ENCODE peak calls at places on chromosomes 5 and 9, in ten cellular contexts. E is GM23338, U is cardiac muscle cell, Z is A673, O is bronchial epithelial cell, I is thyroid gland, C is spleen, L is right atrium auricular region, P is heart right ventricle, R is right lobe of liver. M is an unnamed sample.

GRCh38 chr5:109876941-109877669 is 187.4 kb downstream of the MAN2A1 start:
- DNase-seq in E (no peak), U (no peak), Z (no peak), O (peak; percentile 71), I (peak; percentile 4), C (no peak), L (no peak), P (no peak), R (no peak), M (peak; percentile 11)

GRCh38 chr5:180799194-180799593 is 3.4 kb downstream of the MGAT1 start:
- DNase-seq in E (peak; percentile 81), U (peak; percentile 31), Z (no peak), O (no peak), I (peak; percentile 71), C (no peak), L (peak; percentile 56), P (no peak), R (no peak), M (no peak)

GRCh38 chr9:68500457-68501158 is 40.1 kb downstream of the TMEM252 start:
- DNase-seq in E (peak; percentile 3), U (no peak), Z (no peak), O (peak; percentile 54), I (no peak), C (no peak), L (no peak), P (no peak), R (no peak), M (peak; percentile 5)

GRCh38 chr9:32978051-32978450 is 23.4 kb downstream of the APTX start:
- DNase-seq in E (no peak), U (no peak), Z (no peak), O (no peak), I (no peak), C (no peak), L (no peak), P (no peak), R (no peak), M (no peak)

GRCh38 chr9:125472926-125473701 is 211.5 kb downstream of the GAPVD1 start:
- DNase-seq in E (peak; percentile 56), U (peak; percentile 91), Z (no peak), O (peak; percentile 18), I (peak; percentile 62), C (no peak), L (no peak), P (peak; percentile 35), R (no peak), M (peak; percentile 78)

GRCh38 chr5:37837101-37838032 is 2.5 kb downstream of the GDNF start:
- DNase-seq in E (peak; percentile 65), U (peak; percentile 79), Z (peak; percentile 93), O (peak; percentile 51), I (peak; percentile 64), C (peak; percentile 84), L (peak; percentile 85), P (peak; percentile 79), R (peak; percentile 85), M (peak; percentile 70)

GRCh38 chr9:134442486-134443168 is 116.4 kb downstream of the RXRA start:
- DNase-seq in E (no peak), U (peak; percentile 66), Z (no peak), O (no peak), I (no peak), C (no peak), L (no peak), P (peak; percentile 30), R (peak; percentile 73), M (no peak)

GRCh38 chr9:95366731-95367325 is 49.3 kb upstream of the FANCC start:
- DNase-seq in E (peak; percentile 52), U (peak; percentile 20), Z (no peak), O (no peak), I (no peak), C (no peak), L (no peak), P (no peak), R (no peak), M (no peak)

DNA sequence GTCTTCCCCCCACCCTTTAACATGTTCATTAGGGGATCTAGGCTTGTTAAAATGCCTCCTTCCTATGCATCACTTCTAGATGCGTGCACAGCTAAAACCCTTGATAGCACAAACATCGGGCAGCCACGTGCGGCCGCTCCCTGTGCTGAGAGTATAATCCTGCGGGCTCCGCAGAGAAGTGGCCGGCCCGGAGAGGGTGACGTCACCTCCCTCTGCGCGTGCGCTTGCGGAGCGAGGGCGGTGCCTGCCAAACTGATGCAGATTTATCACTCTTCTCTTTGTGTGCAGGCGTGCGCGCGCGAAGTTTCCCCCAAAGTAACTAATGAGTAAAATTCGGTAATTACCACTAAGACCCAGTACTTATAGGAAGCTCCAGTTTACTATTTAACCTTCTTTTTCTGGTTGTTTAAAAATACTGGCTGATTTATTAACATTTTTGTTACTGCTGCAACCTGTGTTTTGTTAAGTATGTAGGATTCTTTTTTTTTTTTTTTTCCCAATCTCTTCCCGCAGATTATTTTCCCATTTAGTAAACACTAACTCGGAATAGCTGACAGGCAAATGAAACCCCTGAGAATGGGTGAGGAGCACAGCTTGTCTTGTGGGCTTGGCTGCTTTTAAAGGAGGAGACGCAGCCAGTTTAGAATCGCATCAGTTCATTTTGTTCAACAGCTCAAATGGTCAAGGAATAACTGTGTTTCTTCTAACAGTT is 121.6 kb downstream of the TRIO start:
- DNase-seq in E (peak; percentile 96), U (peak; percentile 93), Z (peak; percentile 97), O (peak; percentile 90), I (peak; percentile 90), C (peak; percentile 96), L (peak; percentile 95), P (peak; percentile 92), R (peak; percentile 91), M (peak; percentile 96)
- TF ChIP-seq CTCF in E (no peak), U (no peak), Z (no peak), O (no peak), I (no peak), C (no peak), L (no peak), P (no peak), R (no peak), M (no peak)

GRCh38 chr9:37410969-37411785 is 11.3 kb upstream of the GRHPR start:
- DNase-seq in E (peak; percentile 70), U (no peak), Z (peak; percentile 51), O (no peak), I (no peak), C (peak; percentile 68), L (no peak), P (no peak), R (no peak), M (no peak)

GRCh38 chr9:37408933-37409710 is 13.4 kb upstream of the GRHPR start:
- DNase-seq in E (no peak), U (no peak), Z (no peak), O (no peak), I (no peak), C (peak; percentile 95), L (no peak), P (no peak), R (no peak), M (no peak)

GRCh38 chr9:37413311-37413710 is 9.2 kb upstream of the GRHPR start:
- DNase-seq in E (no peak), U (no peak), Z (no peak), O (no peak), I (no peak), C (peak; percentile 57), L (no peak), P (no peak), R (no peak), M (no peak)

GRCh38 chr9:37412431-37413151 is 9.9 kb upstream of the GRHPR start:
- DNase-seq in E (no peak), U (no peak), Z (no peak), O (no peak), I (no peak), C (no peak), L (no peak), P (no peak), R (no peak), M (no peak)

DNA sequence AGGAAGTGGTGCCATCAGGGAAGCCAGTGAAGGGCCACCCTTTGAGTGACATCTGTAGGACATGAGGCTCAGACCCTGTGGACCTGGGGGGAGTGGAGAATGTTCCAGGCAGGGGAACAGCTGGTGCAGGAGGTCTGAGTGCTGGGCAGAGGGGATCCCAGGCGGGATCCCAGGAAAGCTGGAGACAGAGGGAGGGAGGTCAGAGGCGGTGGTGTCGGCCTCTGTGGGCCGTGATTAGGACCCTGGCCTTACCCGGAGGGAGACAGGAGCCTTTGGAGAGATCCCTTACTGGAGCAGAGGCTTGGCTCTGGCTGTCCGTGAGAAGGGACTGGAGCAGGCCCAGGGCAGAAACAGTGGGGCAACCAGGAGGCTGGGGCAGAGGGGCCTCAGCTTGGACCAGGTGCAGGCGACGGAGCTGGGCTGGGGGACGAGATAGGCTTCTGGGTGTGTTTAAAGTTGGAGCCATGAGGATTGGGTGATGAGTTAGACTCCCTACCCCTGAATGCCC is 12.1 kb upstream of the GRHPR start:
- DNase-seq in E (no peak), U (no peak), Z (no peak), O (no peak), I (no peak), C (peak; percentile 69), L (no peak), P (no peak), R (no peak), M (no peak)
- H3K27me3 ChIP-seq in E (no peaks in the 10 kb centered on the region), U (no peaks in the 10 kb centered on the region), Z (no peaks in the 10 kb centered on the region), O (no peaks in the 10 kb centered on the region), I (no peaks in the 10 kb centered on the region), C (no peaks in the 10 kb centered on the region), L (no peaks in the 10 kb centered on the region), P (no peaks in the 10 kb centered on the region), R (no peaks in the 10 kb centered on the region), M (no peaks in the 10 kb centered on the region)

GRCh38 chr9:93953492-93954435 is 1.4 kb downstream of the BARX1 start:
- DNase-seq in E (peak; percentile 50), U (no peak), Z (no peak), O (no peak), I (no peak), C (no peak), L (no peak), P (no peak), R (no peak), M (no peak)

GRCh38 chr9:93952784-93953491 is 2.2 kb downstream of the BARX1 start:
- DNase-seq in E (peak; percentile 55), U (peak; percentile 58), Z (no peak), O (no peak), I (peak; percentile 58), C (no peak), L (no peak), P (no peak), R (no peak), M (no peak)

GRCh38 chr9:93951655-93952118 is 3.5 kb downstream of the BARX1 start:
- DNase-seq in E (peak; percentile 31), U (no peak), Z (no peak), O (no peak), I (no peak), C (no peak), L (no peak), P (no peak), R (no peak), M (no peak)

GRCh38 chr9:93950619-93951601 is 4.2 kb downstream of the BARX1 start:
- DNase-seq in E (peak; percentile 79), U (no peak), Z (no peak), O (no peak), I (peak; percentile 61), C (no peak), L (no peak), P (no peak), R (no peak), M (no peak)

GRCh38 chr9:93952119-93952783 is 2.9 kb downstream of the BARX1 start:
- DNase-seq in E (peak; percentile 61), U (no peak), Z (no peak), O (no peak), I (no peak), C (no peak), L (no peak), P (no peak), R (no peak), M (no peak)
- H3K4me3 ChIP-seq in E (peak overlapping the region; percentile 59), U (no peak overlapping the region), Z (no peak overlapping the region), O (no peak overlapping the region), I (no peak overlapping the region), C (peak overlapping the region; percentile 72), L (no peak overlapping the region), P (no peak overlapping the region), R (no peak overlapping the region), M (no peak overlapping the region)

GRCh38 chr9:87665516-87665915 is 60.4 kb upstream of the CTSL start:
- DNase-seq in E (no peak), U (no peak), Z (no peak), O (no peak), I (no peak), C (no peak), L (peak; percentile 55), P (no peak), R (no peak), M (no peak)

GRCh38 chr9:87664153-87665060 is 61.5 kb upstream of the CTSL start:
- DNase-seq in E (no peak), U (no peak), Z (no peak), O (no peak), I (no peak), C (no peak), L (peak; percentile 34), P (no peak), R (no peak), M (no peak)

GRCh38 chr9:87661241-87661640 is 64.7 kb upstream of the CTSL start:
- DNase-seq in E (no peak), U (no peak), Z (no peak), O (no peak), I (no peak), C (no peak), L (no peak), P (no peak), R (no peak), M (no peak)

GRCh38 chr9:87663556-87663955 is 62.4 kb upstream of the CTSL start:
- DNase-seq in E (no peak), U (no peak), Z (no peak), O (no peak), I (no peak), C (no peak), L (peak; percentile 50), P (no peak), R (no peak), M (no peak)

GRCh38 chr9:87662808-87663528 is 63.0 kb upstream of the CTSL start:
- DNase-seq in E (peak; percentile 94), U (peak; percentile 80), Z (peak; percentile 81), O (peak; percentile 72), I (peak; percentile 85), C (no peak), L (peak; percentile 75), P (peak; percentile 84), R (peak; percentile 82), M (peak; percentile 67)
- TF ChIP-seq CTCF in E (peak; percentile 97), U (peak; percentile 90), Z (peak; percentile 81), O (peak; percentile 86), I (peak; percentile 54), C (peak; percentile 52), L (peak; percentile 65), P (peak; percentile 74), R (peak; percentile 82), M (peak; percentile 95)